ENCODE peak calls at places on chromosome 2, in five cellular contexts. One of them, this sample, is unnamed. For H3K4me1, the result is how much of the 10 kb centered on the place peaks cover.

GRCh38 chr2:119248751-119249150 is 25.1 kb downstream of the STEAP3 start:
- DNase-seq in astrocyte: no peak
- DNase-seq in stomach: peak
- DNase-seq in MM.1S: no peak
- DNase-seq in tibial nerve: no peak
- DNase-seq in this sample: peak

GRCh38 chr2:61335226-61335625 is 135.7 kb downstream of the USP34 start:
- DNase-seq in astrocyte: peak
- DNase-seq in stomach: no peak
- DNase-seq in MM.1S: no peak
- DNase-seq in tibial nerve: no peak
- DNase-seq in this sample: no peak

GRCh38 chr2:134669731-134670669 is 48.8 kb downstream of the TMEM163 start:
- DNase-seq in astrocyte: no peak
- DNase-seq in stomach: no peak
- DNase-seq in MM.1S: no peak
- DNase-seq in tibial nerve: peak
- DNase-seq in this sample: no peak

GRCh38 chr2:163751696-163752095 is 15.9 kb upstream of the FIGN start:
- DNase-seq in astrocyte: no peak
- DNase-seq in stomach: no peak
- DNase-seq in MM.1S: no peak
- DNase-seq in tibial nerve: no peak
- DNase-seq in this sample: no peak

GRCh38 chr2:33412920-33413319 is 63.5 kb upstream of the RASGRP3 start:
- DNase-seq in astrocyte: peak
- DNase-seq in stomach: no peak
- DNase-seq in MM.1S: no peak
- DNase-seq in tibial nerve: no peak
- DNase-seq in this sample: no peak

GRCh38 chr2:205321240-205321639 is 361.1 kb upstream of the NRP2 start:
- DNase-seq in astrocyte: peak
- DNase-seq in stomach: no peak
- DNase-seq in MM.1S: no peak
- DNase-seq in tibial nerve: no peak
- DNase-seq in this sample: no peak

GRCh38 chr2:43206602-43207001 is 19.8 kb downstream of the ZFP36L2 start:
- DNase-seq in astrocyte: no peak
- DNase-seq in stomach: no peak
- DNase-seq in MM.1S: no peak
- DNase-seq in tibial nerve: no peak
- DNase-seq in this sample: no peak

GRCh38 chr2:54903736-54904554 is 146.3 kb downstream of the RTN4 start:
- DNase-seq in astrocyte: peak
- DNase-seq in stomach: peak
- DNase-seq in MM.1S: no peak
- DNase-seq in tibial nerve: no peak
- DNase-seq in this sample: no peak

GRCh38 chr2:240933048-240933965 is 27.2 kb downstream of the CROCC2 start:
- DNase-seq in astrocyte: no peak
- DNase-seq in stomach: peak
- DNase-seq in MM.1S: no peak
- DNase-seq in tibial nerve: peak
- DNase-seq in this sample: peak

GRCh38 chr2:3870997-3871396 is 167.6 kb downstream of the DCDC2C start:
- DNase-seq in astrocyte: no peak
- DNase-seq in stomach: no peak
- DNase-seq in MM.1S: no peak
- DNase-seq in tibial nerve: no peak
- DNase-seq in this sample: no peak

GRCh38 chr2:3870222-3870621 is 166.8 kb downstream of the DCDC2C start:
- DNase-seq in astrocyte: no peak
- DNase-seq in stomach: no peak
- DNase-seq in MM.1S: no peak
- DNase-seq in tibial nerve: no peak
- DNase-seq in this sample: no peak

GRCh38 chr2:3868426-3868825 is 165.1 kb downstream of the DCDC2C start:
- DNase-seq in astrocyte: no peak
- DNase-seq in stomach: no peak
- DNase-seq in MM.1S: no peak
- DNase-seq in tibial nerve: no peak
- DNase-seq in this sample: no peak

GRCh38 chr2:3868012-3868411 is 164.6 kb downstream of the DCDC2C start:
- DNase-seq in astrocyte: no peak
- DNase-seq in stomach: no peak
- DNase-seq in MM.1S: no peak
- DNase-seq in tibial nerve: no peak
- DNase-seq in this sample: no peak

GRCh38 chr2:3873899-3874298 is 170.5 kb downstream of the DCDC2C start:
- DNase-seq in astrocyte: no peak
- DNase-seq in stomach: no peak
- DNase-seq in MM.1S: no peak
- DNase-seq in tibial nerve: no peak
- DNase-seq in this sample: no peak
- H3K27ac ChIP-seq in astrocyte: no peak
- H3K27ac ChIP-seq in stomach: no peak
- H3K27ac ChIP-seq in MM.1S: no peak
- H3K27ac ChIP-seq in tibial nerve: no peak
- H3K27ac ChIP-seq in this sample: no peak

DNA sequence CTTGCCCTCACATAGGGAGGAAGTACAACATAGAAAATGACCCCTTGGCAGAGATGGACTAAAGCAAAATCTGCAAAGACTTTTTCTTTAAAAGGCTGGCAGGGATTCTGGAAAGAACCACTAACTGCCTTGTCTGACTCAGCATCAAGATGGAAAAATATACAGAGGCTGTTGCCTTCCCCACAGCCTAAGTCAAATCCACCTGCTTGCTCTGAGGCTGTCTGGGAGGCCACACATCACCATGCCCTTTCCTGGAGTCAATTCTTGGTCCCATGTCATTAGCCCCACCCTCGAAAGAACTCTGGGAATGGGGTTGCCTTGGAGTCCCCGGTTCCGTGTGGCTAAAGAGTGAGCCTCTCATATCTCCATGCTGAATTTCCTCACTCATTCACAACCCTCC is 39.5 kb downstream of the BMP10 start:
- DNase-seq in astrocyte: peak
- DNase-seq in stomach: no peak
- DNase-seq in MM.1S: no peak
- DNase-seq in tibial nerve: no peak
- DNase-seq in this sample: no peak
- H3K4me1 ChIP-seq in astrocyte: under half
- H3K4me1 ChIP-seq in stomach: half or more
- H3K4me1 ChIP-seq in MM.1S: half or more
- H3K4me1 ChIP-seq in tibial nerve: under half
- H3K4me1 ChIP-seq in this sample: half or more

GRCh38 chr2:126686286-126686685 is 30.3 kb downstream of the GYPC start:
- DNase-seq in astrocyte: no peak
- DNase-seq in stomach: no peak
- DNase-seq in MM.1S: no peak
- DNase-seq in tibial nerve: no peak
- DNase-seq in this sample: no peak
- TF ChIP-seq CTCF in astrocyte: no peak
- TF ChIP-seq CTCF in stomach: no peak
- TF ChIP-seq CTCF in MM.1S: no peak
- TF ChIP-seq CTCF in tibial nerve: no peak
- TF ChIP-seq CTCF in this sample: no peak

GRCh38 chr2:203782262-203782976 is 76.0 kb downstream of the CD28 start:
- DNase-seq in astrocyte: peak
- DNase-seq in stomach: peak
- DNase-seq in MM.1S: peak
- DNase-seq in tibial nerve: peak
- DNase-seq in this sample: no peak
- H3K27ac ChIP-seq in astrocyte: peak
- H3K27ac ChIP-seq in stomach: no peak
- H3K27ac ChIP-seq in MM.1S: no peak
- H3K27ac ChIP-seq in tibial nerve: no peak
- H3K27ac ChIP-seq in this sample: no peak

GRCh38 chr2:176599796-176600485 is 330.7 kb downstream of the MTX2 start:
- DNase-seq in astrocyte: no peak
- DNase-seq in stomach: no peak
- DNase-seq in MM.1S: no peak
- DNase-seq in tibial nerve: no peak
- DNase-seq in this sample: no peak

GRCh38 chr2:176592230-176592629 is 323.0 kb downstream of the MTX2 start:
- DNase-seq in astrocyte: no peak
- DNase-seq in stomach: no peak
- DNase-seq in MM.1S: no peak
- DNase-seq in tibial nerve: no peak
- DNase-seq in this sample: no peak

GRCh38 chr2:176595986-176596385 is 326.7 kb downstream of the MTX2 start:
- DNase-seq in astrocyte: peak
- DNase-seq in stomach: no peak
- DNase-seq in MM.1S: no peak
- DNase-seq in tibial nerve: no peak
- DNase-seq in this sample: no peak

GRCh38 chr2:176597916-176598315 is 328.7 kb downstream of the MTX2 start:
- DNase-seq in astrocyte: no peak
- DNase-seq in stomach: no peak
- DNase-seq in MM.1S: no peak
- DNase-seq in tibial nerve: no peak
- DNase-seq in this sample: no peak
- H3K4me1 ChIP-seq in astrocyte: under half
- H3K4me1 ChIP-seq in stomach: under half
- H3K4me1 ChIP-seq in MM.1S: under half
- H3K4me1 ChIP-seq in tibial nerve: under half
- H3K4me1 ChIP-seq in this sample: under half

GRCh38 chr2:132404056-132404455 is 12.5 kb upstream of the GPR39 start:
- DNase-seq in astrocyte: no peak
- DNase-seq in stomach: no peak
- DNase-seq in MM.1S: no peak
- DNase-seq in tibial nerve: no peak
- DNase-seq in this sample: no peak

GRCh38 chr2:132403176-132403575 is 13.4 kb upstream of the GPR39 start:
- DNase-seq in astrocyte: no peak
- DNase-seq in stomach: no peak
- DNase-seq in MM.1S: no peak
- DNase-seq in tibial nerve: no peak
- DNase-seq in this sample: no peak

GRCh38 chr2:132412021-132412420 is 4.6 kb upstream of the GPR39 start:
- DNase-seq in astrocyte: no peak
- DNase-seq in stomach: no peak
- DNase-seq in MM.1S: no peak
- DNase-seq in tibial nerve: no peak
- DNase-seq in this sample: no peak

DNA sequence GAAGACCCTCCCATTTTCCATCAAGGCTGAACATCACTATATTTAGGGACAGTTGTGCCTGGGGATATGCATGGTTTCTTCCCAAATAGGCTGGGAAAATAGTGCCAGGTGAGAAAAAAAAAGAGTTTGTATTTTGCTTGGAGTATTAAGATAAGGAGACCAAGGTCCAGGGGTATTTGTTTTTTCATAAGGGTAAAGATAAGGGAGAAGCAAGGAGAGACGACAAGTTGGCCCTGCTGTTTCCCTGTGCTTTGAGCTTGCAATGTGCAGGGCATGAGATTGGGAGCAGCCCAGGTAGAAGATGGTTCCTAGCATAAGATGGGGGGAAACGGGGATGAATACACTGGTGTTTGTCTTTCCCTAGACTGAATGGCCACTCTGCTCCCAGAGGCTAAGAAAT is 8.8 kb upstream of the GPR39 start:
- DNase-seq in astrocyte: no peak
- DNase-seq in stomach: no peak
- DNase-seq in MM.1S: no peak
- DNase-seq in tibial nerve: no peak
- DNase-seq in this sample: no peak
- TF ChIP-seq CTCF in astrocyte: no peak
- TF ChIP-seq CTCF in stomach: no peak
- TF ChIP-seq CTCF in MM.1S: no peak
- TF ChIP-seq CTCF in tibial nerve: no peak
- TF ChIP-seq CTCF in this sample: no peak

GRCh38 chr2:102337481-102338386 is 17.9 kb upstream of the IL18R1 start:
- DNase-seq in astrocyte: no peak
- DNase-seq in stomach: no peak
- DNase-seq in MM.1S: no peak
- DNase-seq in tibial nerve: no peak
- DNase-seq in this sample: no peak

GRCh38 chr2:102335871-102336366 is 19.7 kb upstream of the IL18R1 start:
- DNase-seq in astrocyte: no peak
- DNase-seq in stomach: no peak
- DNase-seq in MM.1S: no peak
- DNase-seq in tibial nerve: no peak
- DNase-seq in this sample: no peak

GRCh38 chr2:102334471-102334870 is 21.1 kb upstream of the IL18R1 start:
- DNase-seq in astrocyte: no peak
- DNase-seq in stomach: no peak
- DNase-seq in MM.1S: no peak
- DNase-seq in tibial nerve: no peak
- DNase-seq in this sample: no peak

GRCh38 chr2:102336502-102336945 is 19.1 kb upstream of the IL18R1 start:
- DNase-seq in astrocyte: no peak
- DNase-seq in stomach: no peak
- DNase-seq in MM.1S: no peak
- DNase-seq in tibial nerve: no peak
- DNase-seq in this sample: no peak

GRCh38 chr2:102337012-102337411 is 18.6 kb upstream of the IL18R1 start:
- DNase-seq in astrocyte: no peak
- DNase-seq in stomach: no peak
- DNase-seq in MM.1S: no peak
- DNase-seq in tibial nerve: no peak
- DNase-seq in this sample: no peak
- H3K27ac ChIP-seq in astrocyte: no peak
- H3K27ac ChIP-seq in stomach: no peak
- H3K27ac ChIP-seq in MM.1S: no peak
- H3K27ac ChIP-seq in tibial nerve: no peak
- H3K27ac ChIP-seq in this sample: no peak

DNA sequence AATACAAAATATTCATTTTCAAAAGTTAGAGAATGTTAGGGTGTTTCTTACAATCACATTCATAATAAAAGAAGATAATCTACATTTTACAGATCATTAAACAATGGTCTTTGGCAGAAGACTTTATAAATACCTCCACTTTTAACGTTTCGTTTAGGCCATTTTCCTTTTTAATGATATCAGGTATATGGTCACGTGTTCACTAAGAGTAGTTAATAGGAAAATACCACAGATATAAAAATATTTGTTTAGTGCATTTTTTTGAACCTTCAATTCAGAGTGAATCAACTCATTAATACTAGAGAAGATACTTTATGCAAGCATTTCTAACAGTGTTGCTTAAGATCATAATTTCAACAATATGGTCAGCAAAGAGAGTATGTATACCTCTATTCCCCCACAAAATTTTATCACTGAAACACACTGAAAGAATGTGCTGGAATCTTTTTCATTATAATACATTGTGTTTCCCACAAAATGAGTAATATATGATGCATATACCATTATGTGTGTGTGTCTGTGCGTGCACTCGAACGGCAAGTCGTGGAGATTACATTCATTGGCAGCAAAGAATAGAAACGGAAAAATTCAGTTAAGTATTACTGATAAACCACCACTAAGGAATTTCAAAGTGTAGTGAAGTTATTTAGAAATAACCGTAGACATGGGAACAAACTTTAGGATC is 319.9 kb upstream of the THUMPD2 start:
- DNase-seq in astrocyte: peak
- DNase-seq in stomach: no peak
- DNase-seq in MM.1S: no peak
- DNase-seq in tibial nerve: no peak
- DNase-seq in this sample: no peak
- H3K4me1 ChIP-seq in astrocyte: half or more
- H3K4me1 ChIP-seq in stomach: under half
- H3K4me1 ChIP-seq in MM.1S: under half
- H3K4me1 ChIP-seq in tibial nerve: under half
- H3K4me1 ChIP-seq in this sample: under half